ENCODE peak calls at places on chromosomes 12 and 14, in eight cellular contexts. I is mesenchymal stem cell, J is MM.1S, L is GM23338, S is IMR-90, D is A549, U is mammary epithelial cell, E is neuronal stem cell. Z is an unnamed sample.

GRCh38 chr14:38522724-38523123 is 266.8 kb upstream of the CLEC14A start:
- DNase-seq in S (peak), L (no peak), U (no peak), J (no peak), E (no peak), D (no peak), I (peak), Z (no peak)

GRCh38 chr12:52182456-52182855 is 9.4 kb downstream of the KRT80 start:
- DNase-seq in I (peak), S (peak), L (no peak), E (no peak), U (no peak), J (no peak), D (no peak), Z (no peak)

GRCh38 chr14:61346221-61346620 is 24.8 kb downstream of the PRKCH start:
- DNase-seq in U (peak), J (no peak), E (no peak), I (no peak), L (no peak), D (no peak), S (no peak), Z (no peak)

GRCh38 chr14:49634547-49635334 is at the start of gene DNAAF2:
- DNase-seq in I (peak), S (peak), D (peak), L (peak), J (peak), E (peak), U (peak), Z (peak)

GRCh38 chr14:33754264-33754663 is 196.6 kb downstream of the EGLN3 start:
- DNase-seq in J (no peak), E (no peak), L (peak), D (no peak), S (no peak), I (peak), U (no peak), Z (no peak)

GRCh38 chr12:58148976-58149375 is 207.6 kb downstream of the ATP23 start:
- DNase-seq in S (no peak), D (no peak), J (no peak), U (no peak), L (no peak), E (no peak), I (no peak), Z (no peak)

GRCh38 chr12:109269428-109269827 is 39.7 kb downstream of the FOXN4 start:
- DNase-seq in I (no peak), J (no peak), D (no peak), L (no peak), S (no peak), U (no peak), E (no peak), Z (no peak)

GRCh38 chr14:50333010-50333409 is 20.9 kb downstream of the DMAC2L start:
- DNase-seq in U (peak), S (peak), E (no peak), I (peak), J (no peak), D (no peak), L (peak), Z (no peak)

GRCh38 chr14:103526914-103527248 is 2.1 kb upstream of the TRMT61A start:
- DNase-seq in E (no peak), D (no peak), I (no peak), L (no peak), U (no peak), S (no peak), J (no peak), Z (no peak)

GRCh38 chr12:10771132-10771733 is 31.2 kb downstream of the TAS2R7 start:
- DNase-seq in D (peak), S (peak), U (peak), E (peak), J (no peak), L (peak), I (peak), Z (peak)

GRCh38 chr12:4269279-4269991 is 4.1 kb upstream of the CCND2 start:
- DNase-seq in I (peak), E (peak), U (peak), L (peak), J (peak), D (no peak), S (peak), Z (peak)

GRCh38 chr12:128820723-128821432 is 2.9 kb downstream of the SLC15A4 start:
- DNase-seq in U (no peak), S (no peak), J (no peak), E (no peak), D (no peak), I (no peak), L (no peak), Z (no peak)

GRCh38 chr12:3084742-3085141 is 7.6 kb downstream of the TSPAN9 start:
- DNase-seq in S (no peak), D (no peak), J (no peak), E (no peak), L (peak), U (no peak), I (no peak), Z (no peak)

GRCh38 chr14:37566811-37567371 is 28.2 kb downstream of the FOXA1 start:
- DNase-seq in J (no peak), D (no peak), E (no peak), I (no peak), S (no peak), U (peak), L (peak), Z (peak)

GRCh38 chr12:13465641-13466040 is 269.1 kb downstream of the EMP1 start:
- DNase-seq in I (no peak), J (no peak), S (no peak), E (no peak), U (no peak), L (no peak), D (no peak), Z (no peak)

GRCh38 chr14:95339301-95339865 is 19.7 kb upstream of the CLMN start:
- DNase-seq in U (no peak), J (no peak), L (no peak), S (no peak), E (no peak), I (no peak), D (no peak), Z (no peak)

GRCh38 chr14:95341115-95341514 is 21.4 kb upstream of the CLMN start:
- DNase-seq in D (no peak), S (no peak), E (no peak), L (no peak), J (no peak), U (peak), I (no peak), Z (no peak)

GRCh38 chr14:95341564-95341963 is 21.9 kb upstream of the CLMN start:
- DNase-seq in L (no peak), U (no peak), D (no peak), S (no peak), I (no peak), E (no peak), J (no peak), Z (no peak)

GRCh38 chr14:95338436-95338835 is 18.7 kb upstream of the CLMN start:
- DNase-seq in U (no peak), S (no peak), J (no peak), D (no peak), I (no peak), L (no peak), E (no peak), Z (no peak)

DNA sequence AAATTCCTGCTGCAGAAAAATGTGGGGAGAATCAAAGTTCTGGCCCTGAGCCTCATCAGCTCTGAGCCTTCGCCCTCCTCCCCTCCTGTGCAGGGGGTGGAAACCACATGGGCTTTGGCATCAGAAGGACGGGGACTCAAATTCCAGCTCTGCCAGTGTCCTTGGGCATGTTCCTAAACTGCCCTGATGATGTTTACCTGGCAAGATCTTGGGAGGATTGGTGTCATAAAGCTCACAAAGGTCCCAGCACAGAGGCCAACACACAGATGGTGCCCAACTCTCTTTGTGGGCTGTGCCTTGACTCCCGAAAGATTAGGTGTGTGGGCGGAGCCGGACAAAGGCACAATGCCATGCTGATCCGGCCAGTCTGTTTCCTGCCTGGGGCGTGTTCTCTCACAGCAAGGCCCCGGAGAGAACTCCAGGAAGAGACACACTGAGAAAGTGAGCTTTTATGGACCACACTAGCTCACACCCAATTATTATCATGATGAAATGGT is 20.5 kb upstream of the CLMN start:
- DNase-seq in S (no peak), J (no peak), D (peak), U (no peak), E (no peak), L (no peak), I (no peak), Z (peak)
- H3K4me2 ChIP-seq in S (no peak), J (no peak), D (peak), U (peak), E (no peak), L (no peak), I (no peak), Z (peak)

GRCh38 chr14:54609576-54609975 is 42.6 kb downstream of the SAMD4A start:
- DNase-seq in J (no peak), I (no peak), L (no peak), U (no peak), D (no peak), S (no peak), E (no peak), Z (no peak)
- H3K4me2 ChIP-seq in J (no peak), I (no peak), L (no peak), U (no peak), D (no peak), S (peak), E (no peak), Z (no peak)

GRCh38 chr14:57833304-57833703 is 32.6 kb downstream of the SLC35F4 start:
- DNase-seq in I (no peak), J (no peak), E (no peak), D (peak), L (no peak), U (peak), S (peak), Z (peak)
- H3K4me2 ChIP-seq in I (no peak), J (no peak), E (no peak), D (peak), L (no peak), U (peak), S (no peak), Z (no peak)

DNA sequence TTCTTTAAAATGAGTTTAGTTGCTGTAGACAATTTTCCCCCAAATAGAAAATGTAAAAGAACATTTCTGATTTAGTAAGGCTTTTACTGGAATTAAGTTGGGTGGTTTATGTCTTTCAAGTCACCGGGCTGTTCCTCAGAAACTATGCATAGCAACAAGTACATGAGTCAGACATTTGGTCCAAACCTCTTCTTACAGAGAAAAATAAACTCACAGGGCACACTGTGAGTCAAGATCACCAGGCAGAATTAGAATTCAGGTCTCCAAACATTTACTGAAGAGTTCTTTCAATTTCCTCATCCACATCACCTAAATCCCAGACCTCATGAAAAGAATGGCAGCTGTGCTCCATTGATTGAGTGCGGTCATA is 476.1 kb upstream of the SOX5 start:
- DNase-seq in S (peak), E (no peak), L (no peak), I (peak), J (no peak), U (no peak), D (no peak), Z (peak)
- H3K4me2 ChIP-seq in S (peak), E (no peak), L (no peak), I (no peak), J (no peak), U (no peak), D (no peak), Z (no peak)

GRCh38 chr12:104672501-104673265 is 215.9 kb downstream of the CHST11 start:
- DNase-seq in U (peak), E (no peak), L (no peak), D (peak), I (peak), S (no peak), J (no peak), Z (no peak)

GRCh38 chr12:104670439-104671406 is 214.0 kb downstream of the CHST11 start:
- DNase-seq in S (no peak), L (no peak), U (no peak), J (no peak), E (no peak), D (peak), I (peak), Z (no peak)

GRCh38 chr12:104669851-104670337 is 213.1 kb downstream of the CHST11 start:
- DNase-seq in E (no peak), J (peak), I (peak), U (no peak), L (no peak), S (peak), D (no peak), Z (peak)

GRCh38 chr12:104672096-104672445 is 215.3 kb downstream of the CHST11 start:
- DNase-seq in J (no peak), I (no peak), S (no peak), U (no peak), L (no peak), D (no peak), E (no peak), Z (no peak)

GRCh38 chr12:104671407-104672095 is 214.8 kb downstream of the CHST11 start:
- DNase-seq in E (no peak), U (peak), S (peak), I (peak), L (no peak), D (peak), J (peak), Z (peak)
- H3K4me2 ChIP-seq in E (no peak), U (peak), S (no peak), I (no peak), L (peak), D (peak), J (peak), Z (no peak)

DNA sequence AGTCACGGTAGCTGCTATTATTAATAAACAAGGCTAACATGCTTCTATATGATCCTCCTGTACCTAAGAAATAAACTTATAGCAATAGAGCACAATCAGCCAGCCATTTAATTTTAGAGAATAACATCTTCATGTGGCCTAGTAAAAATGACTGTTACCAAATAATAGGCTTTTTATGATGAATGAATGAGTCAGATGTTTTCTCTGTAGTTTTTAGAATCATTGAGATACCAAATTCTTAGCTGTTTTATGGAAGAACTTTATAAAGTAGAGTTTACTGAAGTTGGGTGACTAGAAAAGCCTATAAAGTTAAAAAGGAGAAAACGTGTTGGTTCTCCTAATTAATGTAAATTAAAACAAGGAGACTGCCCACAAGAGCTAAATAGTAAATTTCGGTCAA is 40.7 kb downstream of the WNK1 start:
- DNase-seq in S (peak), J (no peak), L (no peak), D (no peak), I (no peak), E (no peak), U (no peak), Z (no peak)
- H3K4me2 ChIP-seq in S (no peak), J (no peak), L (no peak), D (no peak), I (no peak), E (no peak), U (no peak), Z (no peak)

GRCh38 chr12:65420941-65421340 is 142.5 kb downstream of the MSRB3 start:
- DNase-seq in S (no peak), D (no peak), E (no peak), J (no peak), I (no peak), U (no peak), L (no peak), Z (no peak)
- H3K4me2 ChIP-seq in S (no peak), D (no peak), E (no peak), J (no peak), I (no peak), U (no peak), L (no peak), Z (no peak)

Z was measured in hepatocyte.